ENCODE peak calls at places on chromosome 7, in four cellular contexts. N, J, A and Z are unnamed samples. For H3K27me3 and H3K4me1, the result is how much of the 10 kb centered on the place peaks cover.

GRCh38 chr7:99374121-99375064 is at the start of gene ARPC1B:
- DNase-seq in N (peak), J (peak), A (peak), Z (peak)

GRCh38 chr7:14821757-14822480 is 80.6 kb downstream of the DGKB start:
- DNase-seq in N (no peak), J (no peak), A (no peak), Z (no peak)

GRCh38 chr7:42350801-42351200 is 113.8 kb upstream of the GLI3 start:
- DNase-seq in N (no peak), J (no peak), A (no peak), Z (no peak)

GRCh38 chr7:16962986-16963385 is 81.2 kb upstream of the AGR3 start:
- DNase-seq in N (no peak), J (no peak), A (no peak), Z (no peak)

GRCh38 chr7:104967595-104967994 is 46.4 kb upstream of the KMT2E start:
- DNase-seq in N (no peak), J (no peak), A (no peak), Z (no peak)

GRCh38 chr7:88366845-88367244 is 60.2 kb upstream of the STEAP4 start:
- DNase-seq in N (no peak), J (no peak), A (no peak), Z (no peak)

GRCh38 chr7:32070406-32071360 is at the start of gene PDE1C:
- DNase-seq in N (no peak), J (no peak), A (peak), Z (no peak)

GRCh38 chr7:124566576-124566975 is 199.0 kb downstream of the GPR37 start:
- DNase-seq in N (no peak), J (no peak), A (no peak), Z (no peak)

GRCh38 chr7:68733219-68734143 is 864.8 kb upstream of the AUTS2 start:
- DNase-seq in N (no peak), J (no peak), A (no peak), Z (no peak)

GRCh38 chr7:68734431-68734830 is 863.8 kb upstream of the AUTS2 start:
- DNase-seq in N (no peak), J (no peak), A (no peak), Z (no peak)

GRCh38 chr7:68729361-68729760 is 868.9 kb upstream of the AUTS2 start:
- DNase-seq in N (no peak), J (no peak), A (no peak), Z (no peak)

GRCh38 chr7:68730194-68730593 is 868.1 kb upstream of the AUTS2 start:
- DNase-seq in N (no peak), J (no peak), A (no peak), Z (no peak)

DNA sequence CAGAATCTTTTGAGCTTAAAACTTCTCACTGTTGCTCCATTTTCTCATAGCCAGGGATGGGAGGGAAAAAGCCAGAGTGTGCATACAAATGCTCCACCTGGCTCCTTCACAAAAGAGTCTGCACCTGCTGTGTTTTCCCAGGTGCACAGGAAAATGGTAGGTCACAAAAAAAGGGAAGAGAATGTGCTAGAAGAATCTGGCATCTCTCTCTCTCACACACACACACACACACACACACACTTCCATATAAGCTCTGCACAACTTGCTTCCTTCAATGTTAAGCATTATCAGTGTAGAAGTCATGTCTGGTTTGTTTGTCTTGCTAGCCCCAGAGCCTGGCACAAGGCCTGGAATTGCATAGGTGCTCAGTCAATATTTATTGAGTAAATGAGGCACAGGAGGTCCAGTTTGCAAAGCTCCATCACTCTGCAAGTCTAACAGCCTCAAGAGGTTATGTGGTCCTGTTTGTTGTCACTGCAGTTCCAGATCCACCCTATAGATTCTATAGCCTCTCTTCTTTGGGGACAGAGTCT is 867.3 kb upstream of the AUTS2 start:
- DNase-seq in N (no peak), J (no peak), A (no peak), Z (no peak)
- H3K27ac ChIP-seq in N (no peak), J (no peak), A (no peak), Z (no peak)

DNA sequence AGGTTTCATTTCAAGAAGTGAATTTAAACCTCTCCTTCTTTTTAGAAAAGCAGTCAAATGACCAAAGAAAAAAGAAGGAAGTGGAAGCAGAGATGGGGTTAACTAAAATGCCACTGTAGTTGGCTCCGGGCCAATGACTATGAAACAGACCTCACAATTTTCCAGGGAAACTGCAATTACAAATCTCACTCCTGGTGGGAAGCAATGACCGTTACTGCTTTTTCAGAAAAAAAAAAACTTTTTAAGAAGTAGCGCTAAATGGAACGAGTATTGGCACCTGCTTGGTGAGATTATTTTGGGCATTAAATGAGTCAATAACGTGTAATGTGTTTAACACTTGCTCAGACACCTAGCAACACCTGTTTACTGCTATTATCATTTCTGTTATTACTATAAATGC is 1.2 kb downstream of the SFRP4 start:
- DNase-seq in N (no peak), J (no peak), A (no peak), Z (no peak)
- H3K27me3 ChIP-seq in N (under half), J (under half), A (half or more), Z (under half)

DNA sequence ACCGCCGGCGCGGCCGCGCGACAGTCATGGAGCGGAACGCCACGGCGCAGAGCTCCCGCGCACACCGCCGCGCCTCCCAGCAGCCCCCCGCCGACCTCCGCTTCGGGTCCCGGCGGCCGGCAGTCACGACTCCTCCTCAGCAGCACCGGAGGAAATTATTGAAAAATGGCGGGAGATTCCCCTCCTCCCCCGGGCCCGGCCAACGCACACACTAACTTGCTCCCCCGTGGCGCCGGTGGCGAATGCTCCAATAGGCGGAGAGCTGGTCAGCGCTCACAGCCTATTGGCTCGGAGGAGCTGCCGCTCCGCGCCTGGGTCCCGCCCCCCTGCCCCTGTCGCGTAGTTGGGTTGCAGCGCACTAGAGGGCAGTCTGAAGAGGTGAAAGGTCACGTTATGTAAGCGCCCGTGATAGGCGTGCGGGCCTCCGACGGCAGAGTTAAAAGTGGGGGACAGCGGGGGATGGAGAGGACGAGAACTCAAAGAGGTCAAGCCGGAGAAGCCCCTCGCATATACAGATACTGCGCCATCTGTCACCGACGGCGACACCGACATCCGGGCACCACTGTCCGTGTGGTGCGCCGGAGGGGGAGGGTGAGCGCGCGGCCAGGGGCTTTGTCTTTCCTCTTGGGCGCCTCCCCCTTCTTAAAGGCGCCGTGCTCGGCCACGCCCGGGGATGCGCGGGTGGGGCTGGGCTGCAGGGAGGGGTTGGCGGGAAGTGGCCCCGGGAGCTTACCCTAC is at the start of gene BAZ1B:
- DNase-seq in N (peak), J (peak), A (peak), Z (peak)
- H3K4me1 ChIP-seq in N (under half), J (half or more), A (under half), Z (under half)

DNA sequence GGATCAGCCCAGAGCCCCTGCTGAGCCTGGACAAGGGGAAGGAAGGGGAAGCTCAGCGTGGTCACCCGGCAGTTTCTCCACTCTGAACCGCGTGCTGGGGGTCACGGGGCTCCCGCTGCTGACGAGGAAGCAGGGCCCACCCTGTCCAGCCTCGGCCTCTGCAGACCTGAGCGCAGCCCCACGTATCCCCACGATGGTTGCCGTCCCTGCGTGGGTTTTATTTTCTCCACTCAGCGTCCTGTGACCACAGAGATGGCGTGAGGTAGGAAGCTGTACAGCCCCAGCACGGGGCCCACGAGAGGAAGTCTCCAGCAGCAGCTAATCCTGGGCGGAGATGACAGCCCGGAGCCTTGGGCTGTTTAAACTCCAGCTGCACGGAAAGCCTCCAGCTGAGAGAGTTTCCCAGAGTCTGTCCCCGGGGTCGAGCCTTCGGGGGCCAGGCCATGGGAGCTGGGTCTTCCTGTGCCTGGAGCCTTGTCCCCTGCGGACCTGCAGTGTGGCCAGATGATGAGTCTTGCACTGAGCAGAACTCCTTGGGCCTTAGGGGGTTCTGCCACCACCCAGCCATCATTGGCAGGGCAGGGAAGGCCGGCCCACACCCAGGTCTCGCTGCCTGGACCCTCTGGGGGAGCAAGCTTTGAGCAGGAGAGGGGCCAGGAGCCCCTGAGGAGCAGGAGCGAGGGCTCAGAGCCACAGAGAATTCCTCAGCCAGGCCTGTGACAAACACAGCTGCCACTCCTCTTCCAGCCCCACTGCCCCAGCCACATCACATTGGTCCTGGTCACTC is 72.8 kb upstream of the FAM20C start:
- DNase-seq in N (no peak), J (no peak), A (no peak), Z (no peak)
- H3K27ac ChIP-seq in N (peak), J (peak), A (no peak), Z (no peak)

GRCh38 chr7:1329261-1329660 is 96.6 kb downstream of the UNCX start:
- DNase-seq in N (no peak), J (no peak), A (no peak), Z (no peak)

GRCh38 chr7:1324028-1324900 is 91.6 kb downstream of the UNCX start:
- DNase-seq in N (no peak), J (no peak), A (no peak), Z (no peak)

GRCh38 chr7:1325646-1326510 is 93.2 kb downstream of the UNCX start:
- DNase-seq in N (no peak), J (no peak), A (no peak), Z (no peak)

GRCh38 chr7:1325246-1325645 is 92.6 kb downstream of the UNCX start:
- DNase-seq in N (no peak), J (no peak), A (no peak), Z (no peak)

GRCh38 chr7:1326511-1326785 is 93.8 kb downstream of the UNCX start:
- DNase-seq in N (no peak), J (no peak), A (no peak), Z (no peak)
- H3K27me3 ChIP-seq in N (under half), J (under half), A (under half), Z (under half)

GRCh38 chr7:129858490-129858889 is 94.3 kb downstream of the UBE2H start:
- DNase-seq in N (no peak), J (no peak), A (no peak), Z (no peak)
- H3K4me1 ChIP-seq in N (half or more), J (half or more), A (under half), Z (under half)

DNA sequence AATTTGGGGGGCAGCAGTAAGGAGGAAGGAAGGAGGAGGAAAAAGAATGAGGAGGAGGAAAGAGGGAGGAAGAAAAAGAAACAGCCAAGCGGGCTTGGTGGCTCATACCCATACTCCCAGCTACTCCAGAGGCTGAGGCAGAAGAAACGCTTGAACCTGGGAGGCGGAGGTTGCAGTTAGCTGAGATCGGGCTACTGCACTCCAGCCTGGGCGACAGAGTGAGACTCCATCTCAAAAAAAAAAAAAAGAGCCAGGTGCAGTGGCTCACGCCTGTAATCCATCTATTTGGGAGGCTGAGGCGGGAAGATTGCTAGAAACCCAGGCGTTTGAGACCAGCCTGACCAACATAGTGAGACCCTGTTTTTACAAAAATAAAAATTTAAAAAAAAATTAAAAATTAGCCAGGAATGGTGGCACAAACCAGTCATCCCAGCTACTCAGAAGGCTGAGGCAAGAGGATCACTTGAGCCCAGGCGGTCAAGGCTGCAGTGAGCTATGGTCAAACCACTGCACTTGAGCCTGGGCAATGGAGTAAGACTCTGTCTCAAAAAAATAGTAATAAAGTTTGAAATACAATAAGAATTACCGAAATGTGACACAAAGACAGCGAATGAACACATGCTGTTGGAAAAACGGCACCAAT is 14.1 kb upstream of the CRCP start:
- DNase-seq in N (no peak), J (no peak), A (no peak), Z (no peak)
- H3K27ac ChIP-seq in N (no peak), J (peak), A (no peak), Z (peak)